ENCODE peak calls at places on chromosomes 3 and 15, in eight cellular contexts. One of them, this sample, is unnamed.

GRCh38 chr15:65248506-65248905 is 37.2 kb upstream of the CILP start:
- DNase-seq in ACHN: no peak
- DNase-seq in activated CD4-positive, alpha-beta T cell treated with anti-CD3 and anti-CD28 coated beads for 48 hours: no peak
- DNase-seq in stimulated activated CD4-positive, alpha-beta T cell treated with anti-CD3 and anti-CD28 coated beads, Interleukin-4, amount 100 ng/mL, for 1 hour: no peak
- DNase-seq in amniotic stem cell: no peak
- DNase-seq in midbrain: no peak
- DNase-seq in Daoy: no peak
- DNase-seq in mucosa of gallbladder: no peak
- DNase-seq in this sample: no peak

GRCh38 chr15:60721232-60721576 is 242.3 kb upstream of the ICE2 start:
- DNase-seq in ACHN: no peak
- DNase-seq in activated CD4-positive, alpha-beta T cell treated with anti-CD3 and anti-CD28 coated beads for 48 hours: no peak
- DNase-seq in stimulated activated CD4-positive, alpha-beta T cell treated with anti-CD3 and anti-CD28 coated beads, Interleukin-4, amount 100 ng/mL, for 1 hour: no peak
- DNase-seq in amniotic stem cell: no peak
- DNase-seq in midbrain: no peak
- DNase-seq in Daoy: no peak
- DNase-seq in mucosa of gallbladder: no peak
- DNase-seq in this sample: no peak

GRCh38 chr3:33787328-33788009 is 11.0 kb upstream of the PDCD6IP start:
- DNase-seq in ACHN: peak
- DNase-seq in activated CD4-positive, alpha-beta T cell treated with anti-CD3 and anti-CD28 coated beads for 48 hours: peak
- DNase-seq in stimulated activated CD4-positive, alpha-beta T cell treated with anti-CD3 and anti-CD28 coated beads, Interleukin-4, amount 100 ng/mL, for 1 hour: peak
- DNase-seq in amniotic stem cell: peak
- DNase-seq in midbrain: peak
- DNase-seq in Daoy: peak
- DNase-seq in mucosa of gallbladder: peak
- DNase-seq in this sample: peak

GRCh38 chr3:126550488-126551051 is 8.2 kb downstream of the C3orf22 start:
- DNase-seq in ACHN: no peak
- DNase-seq in activated CD4-positive, alpha-beta T cell treated with anti-CD3 and anti-CD28 coated beads for 48 hours: no peak
- DNase-seq in stimulated activated CD4-positive, alpha-beta T cell treated with anti-CD3 and anti-CD28 coated beads, Interleukin-4, amount 100 ng/mL, for 1 hour: no peak
- DNase-seq in amniotic stem cell: no peak
- DNase-seq in midbrain: no peak
- DNase-seq in Daoy: no peak
- DNase-seq in mucosa of gallbladder: no peak
- DNase-seq in this sample: peak

GRCh38 chr15:64264511-64264910 is 91.5 kb downstream of the CSNK1G1 start:
- DNase-seq in ACHN: no peak
- DNase-seq in activated CD4-positive, alpha-beta T cell treated with anti-CD3 and anti-CD28 coated beads for 48 hours: no peak
- DNase-seq in stimulated activated CD4-positive, alpha-beta T cell treated with anti-CD3 and anti-CD28 coated beads, Interleukin-4, amount 100 ng/mL, for 1 hour: no peak
- DNase-seq in amniotic stem cell: no peak
- DNase-seq in midbrain: no peak
- DNase-seq in Daoy: no peak
- DNase-seq in mucosa of gallbladder: no peak
- DNase-seq in this sample: no peak

GRCh38 chr15:43329960-43330779 is at the start of gene LCMT2:
- DNase-seq in ACHN: peak
- DNase-seq in activated CD4-positive, alpha-beta T cell treated with anti-CD3 and anti-CD28 coated beads for 48 hours: peak
- DNase-seq in stimulated activated CD4-positive, alpha-beta T cell treated with anti-CD3 and anti-CD28 coated beads, Interleukin-4, amount 100 ng/mL, for 1 hour: peak
- DNase-seq in amniotic stem cell: peak
- DNase-seq in midbrain: peak
- DNase-seq in Daoy: peak
- DNase-seq in mucosa of gallbladder: peak
- DNase-seq in this sample: peak

GRCh38 chr3:20043398-20043797 is 3.2 kb downstream of the KAT2B start:
- DNase-seq in ACHN: peak
- DNase-seq in activated CD4-positive, alpha-beta T cell treated with anti-CD3 and anti-CD28 coated beads for 48 hours: peak
- DNase-seq in stimulated activated CD4-positive, alpha-beta T cell treated with anti-CD3 and anti-CD28 coated beads, Interleukin-4, amount 100 ng/mL, for 1 hour: peak
- DNase-seq in amniotic stem cell: no peak
- DNase-seq in midbrain: peak
- DNase-seq in Daoy: peak
- DNase-seq in mucosa of gallbladder: peak
- DNase-seq in this sample: peak

GRCh38 chr3:157175678-157176077 is 15.7 kb upstream of the CCNL1 start:
- DNase-seq in ACHN: peak
- DNase-seq in activated CD4-positive, alpha-beta T cell treated with anti-CD3 and anti-CD28 coated beads for 48 hours: peak
- DNase-seq in stimulated activated CD4-positive, alpha-beta T cell treated with anti-CD3 and anti-CD28 coated beads, Interleukin-4, amount 100 ng/mL, for 1 hour: peak
- DNase-seq in amniotic stem cell: no peak
- DNase-seq in midbrain: no peak
- DNase-seq in Daoy: peak
- DNase-seq in mucosa of gallbladder: no peak
- DNase-seq in this sample: no peak

GRCh38 chr3:69439683-69440270 is 53.9 kb upstream of the FRMD4B start:
- DNase-seq in ACHN: peak
- DNase-seq in activated CD4-positive, alpha-beta T cell treated with anti-CD3 and anti-CD28 coated beads for 48 hours: no peak
- DNase-seq in stimulated activated CD4-positive, alpha-beta T cell treated with anti-CD3 and anti-CD28 coated beads, Interleukin-4, amount 100 ng/mL, for 1 hour: no peak
- DNase-seq in amniotic stem cell: peak
- DNase-seq in midbrain: peak
- DNase-seq in Daoy: no peak
- DNase-seq in mucosa of gallbladder: no peak
- DNase-seq in this sample: no peak

GRCh38 chr3:129556890-129557736 is 14.1 kb downstream of the H1-8 start:
- DNase-seq in ACHN: no peak
- DNase-seq in activated CD4-positive, alpha-beta T cell treated with anti-CD3 and anti-CD28 coated beads for 48 hours: no peak
- DNase-seq in stimulated activated CD4-positive, alpha-beta T cell treated with anti-CD3 and anti-CD28 coated beads, Interleukin-4, amount 100 ng/mL, for 1 hour: no peak
- DNase-seq in amniotic stem cell: no peak
- DNase-seq in midbrain: no peak
- DNase-seq in Daoy: no peak
- DNase-seq in mucosa of gallbladder: no peak
- DNase-seq in this sample: no peak

GRCh38 chr15:60121845-60122244 is 117.7 kb downstream of the FOXB1 start:
- DNase-seq in ACHN: no peak
- DNase-seq in activated CD4-positive, alpha-beta T cell treated with anti-CD3 and anti-CD28 coated beads for 48 hours: peak
- DNase-seq in stimulated activated CD4-positive, alpha-beta T cell treated with anti-CD3 and anti-CD28 coated beads, Interleukin-4, amount 100 ng/mL, for 1 hour: peak
- DNase-seq in amniotic stem cell: no peak
- DNase-seq in midbrain: no peak
- DNase-seq in Daoy: no peak
- DNase-seq in mucosa of gallbladder: peak
- DNase-seq in this sample: no peak

GRCh38 chr3:46926039-46926438 is 48.5 kb downstream of the PTH1R start:
- DNase-seq in ACHN: no peak
- DNase-seq in activated CD4-positive, alpha-beta T cell treated with anti-CD3 and anti-CD28 coated beads for 48 hours: no peak
- DNase-seq in stimulated activated CD4-positive, alpha-beta T cell treated with anti-CD3 and anti-CD28 coated beads, Interleukin-4, amount 100 ng/mL, for 1 hour: no peak
- DNase-seq in amniotic stem cell: no peak
- DNase-seq in midbrain: no peak
- DNase-seq in Daoy: no peak
- DNase-seq in mucosa of gallbladder: no peak
- DNase-seq in this sample: no peak

GRCh38 chr3:174253221-174253620 is 605.9 kb upstream of the NAALADL2 start:
- DNase-seq in ACHN: no peak
- DNase-seq in activated CD4-positive, alpha-beta T cell treated with anti-CD3 and anti-CD28 coated beads for 48 hours: no peak
- DNase-seq in stimulated activated CD4-positive, alpha-beta T cell treated with anti-CD3 and anti-CD28 coated beads, Interleukin-4, amount 100 ng/mL, for 1 hour: no peak
- DNase-seq in amniotic stem cell: no peak
- DNase-seq in midbrain: no peak
- DNase-seq in Daoy: peak
- DNase-seq in mucosa of gallbladder: no peak
- DNase-seq in this sample: no peak

GRCh38 chr15:33722673-33723015 is 245.7 kb upstream of the CHRM5 start:
- DNase-seq in ACHN: peak
- DNase-seq in activated CD4-positive, alpha-beta T cell treated with anti-CD3 and anti-CD28 coated beads for 48 hours: no peak
- DNase-seq in stimulated activated CD4-positive, alpha-beta T cell treated with anti-CD3 and anti-CD28 coated beads, Interleukin-4, amount 100 ng/mL, for 1 hour: no peak
- DNase-seq in amniotic stem cell: no peak
- DNase-seq in midbrain: no peak
- DNase-seq in Daoy: no peak
- DNase-seq in mucosa of gallbladder: no peak
- DNase-seq in this sample: no peak

GRCh38 chr15:99105516-99106341 is 849 bp downstream of the SYNM start:
- DNase-seq in ACHN: peak
- DNase-seq in activated CD4-positive, alpha-beta T cell treated with anti-CD3 and anti-CD28 coated beads for 48 hours: peak
- DNase-seq in stimulated activated CD4-positive, alpha-beta T cell treated with anti-CD3 and anti-CD28 coated beads, Interleukin-4, amount 100 ng/mL, for 1 hour: peak
- DNase-seq in amniotic stem cell: peak
- DNase-seq in midbrain: no peak
- DNase-seq in Daoy: peak
- DNase-seq in mucosa of gallbladder: peak
- DNase-seq in this sample: peak

GRCh38 chr3:152276688-152277087 is 8.0 kb downstream of the MBNL1 start:
- DNase-seq in ACHN: no peak
- DNase-seq in activated CD4-positive, alpha-beta T cell treated with anti-CD3 and anti-CD28 coated beads for 48 hours: no peak
- DNase-seq in stimulated activated CD4-positive, alpha-beta T cell treated with anti-CD3 and anti-CD28 coated beads, Interleukin-4, amount 100 ng/mL, for 1 hour: no peak
- DNase-seq in amniotic stem cell: no peak
- DNase-seq in midbrain: no peak
- DNase-seq in Daoy: no peak
- DNase-seq in mucosa of gallbladder: no peak
- DNase-seq in this sample: no peak

GRCh38 chr15:88664151-88664778 is 25.4 kb downstream of the ISG20 start:
- DNase-seq in ACHN: no peak
- DNase-seq in activated CD4-positive, alpha-beta T cell treated with anti-CD3 and anti-CD28 coated beads for 48 hours: peak
- DNase-seq in stimulated activated CD4-positive, alpha-beta T cell treated with anti-CD3 and anti-CD28 coated beads, Interleukin-4, amount 100 ng/mL, for 1 hour: no peak
- DNase-seq in amniotic stem cell: no peak
- DNase-seq in midbrain: peak
- DNase-seq in Daoy: no peak
- DNase-seq in mucosa of gallbladder: peak
- DNase-seq in this sample: peak

GRCh38 chr3:44661189-44661588 is 12.7 kb downstream of the ZNF35 start:
- DNase-seq in ACHN: no peak
- DNase-seq in activated CD4-positive, alpha-beta T cell treated with anti-CD3 and anti-CD28 coated beads for 48 hours: no peak
- DNase-seq in stimulated activated CD4-positive, alpha-beta T cell treated with anti-CD3 and anti-CD28 coated beads, Interleukin-4, amount 100 ng/mL, for 1 hour: no peak
- DNase-seq in amniotic stem cell: no peak
- DNase-seq in midbrain: no peak
- DNase-seq in Daoy: no peak
- DNase-seq in mucosa of gallbladder: no peak
- DNase-seq in this sample: no peak

GRCh38 chr3:124676236-124676635 is 54.0 kb upstream of the UMPS start:
- DNase-seq in ACHN: no peak
- DNase-seq in activated CD4-positive, alpha-beta T cell treated with anti-CD3 and anti-CD28 coated beads for 48 hours: no peak
- DNase-seq in stimulated activated CD4-positive, alpha-beta T cell treated with anti-CD3 and anti-CD28 coated beads, Interleukin-4, amount 100 ng/mL, for 1 hour: no peak
- DNase-seq in amniotic stem cell: no peak
- DNase-seq in midbrain: no peak
- DNase-seq in Daoy: no peak
- DNase-seq in mucosa of gallbladder: no peak
- DNase-seq in this sample: no peak

GRCh38 chr3:147699175-147699838 is 290.1 kb downstream of the ZIC1 start:
- DNase-seq in ACHN: no peak
- DNase-seq in activated CD4-positive, alpha-beta T cell treated with anti-CD3 and anti-CD28 coated beads for 48 hours: no peak
- DNase-seq in stimulated activated CD4-positive, alpha-beta T cell treated with anti-CD3 and anti-CD28 coated beads, Interleukin-4, amount 100 ng/mL, for 1 hour: no peak
- DNase-seq in amniotic stem cell: peak
- DNase-seq in midbrain: no peak
- DNase-seq in Daoy: peak
- DNase-seq in mucosa of gallbladder: no peak
- DNase-seq in this sample: no peak

GRCh38 chr3:135311699-135312098 is 516.6 kb downstream of the EPHB1 start:
- DNase-seq in ACHN: no peak
- DNase-seq in activated CD4-positive, alpha-beta T cell treated with anti-CD3 and anti-CD28 coated beads for 48 hours: no peak
- DNase-seq in stimulated activated CD4-positive, alpha-beta T cell treated with anti-CD3 and anti-CD28 coated beads, Interleukin-4, amount 100 ng/mL, for 1 hour: no peak
- DNase-seq in amniotic stem cell: no peak
- DNase-seq in midbrain: no peak
- DNase-seq in Daoy: peak
- DNase-seq in mucosa of gallbladder: no peak
- DNase-seq in this sample: no peak

GRCh38 chr3:130963878-130964277 is 62.7 kb downstream of the ASTE1 start:
- DNase-seq in ACHN: peak
- DNase-seq in activated CD4-positive, alpha-beta T cell treated with anti-CD3 and anti-CD28 coated beads for 48 hours: no peak
- DNase-seq in stimulated activated CD4-positive, alpha-beta T cell treated with anti-CD3 and anti-CD28 coated beads, Interleukin-4, amount 100 ng/mL, for 1 hour: no peak
- DNase-seq in amniotic stem cell: peak
- DNase-seq in midbrain: peak
- DNase-seq in Daoy: peak
- DNase-seq in mucosa of gallbladder: no peak
- DNase-seq in this sample: no peak

GRCh38 chr3:191051037-191051436 is 148.0 kb upstream of the OSTN start:
- DNase-seq in ACHN: peak
- DNase-seq in activated CD4-positive, alpha-beta T cell treated with anti-CD3 and anti-CD28 coated beads for 48 hours: no peak
- DNase-seq in stimulated activated CD4-positive, alpha-beta T cell treated with anti-CD3 and anti-CD28 coated beads, Interleukin-4, amount 100 ng/mL, for 1 hour: no peak
- DNase-seq in amniotic stem cell: no peak
- DNase-seq in midbrain: peak
- DNase-seq in Daoy: peak
- DNase-seq in mucosa of gallbladder: no peak
- DNase-seq in this sample: no peak

GRCh38 chr3:148750296-148750695 is 52.6 kb downstream of the AGTR1 start:
- DNase-seq in ACHN: no peak
- DNase-seq in activated CD4-positive, alpha-beta T cell treated with anti-CD3 and anti-CD28 coated beads for 48 hours: no peak
- DNase-seq in stimulated activated CD4-positive, alpha-beta T cell treated with anti-CD3 and anti-CD28 coated beads, Interleukin-4, amount 100 ng/mL, for 1 hour: no peak
- DNase-seq in amniotic stem cell: no peak
- DNase-seq in midbrain: no peak
- DNase-seq in Daoy: no peak
- DNase-seq in mucosa of gallbladder: no peak
- DNase-seq in this sample: no peak

GRCh38 chr3:151579571-151580270 is 118.9 kb upstream of the IGSF10 start:
- DNase-seq in ACHN: no peak
- DNase-seq in activated CD4-positive, alpha-beta T cell treated with anti-CD3 and anti-CD28 coated beads for 48 hours: no peak
- DNase-seq in stimulated activated CD4-positive, alpha-beta T cell treated with anti-CD3 and anti-CD28 coated beads, Interleukin-4, amount 100 ng/mL, for 1 hour: no peak
- DNase-seq in amniotic stem cell: no peak
- DNase-seq in midbrain: no peak
- DNase-seq in Daoy: no peak
- DNase-seq in mucosa of gallbladder: no peak
- DNase-seq in this sample: no peak

GRCh38 chr3:99468918-99469317 is 169.5 kb upstream of the COL8A1 start:
- DNase-seq in ACHN: no peak
- DNase-seq in activated CD4-positive, alpha-beta T cell treated with anti-CD3 and anti-CD28 coated beads for 48 hours: no peak
- DNase-seq in stimulated activated CD4-positive, alpha-beta T cell treated with anti-CD3 and anti-CD28 coated beads, Interleukin-4, amount 100 ng/mL, for 1 hour: no peak
- DNase-seq in amniotic stem cell: no peak
- DNase-seq in midbrain: no peak
- DNase-seq in Daoy: no peak
- DNase-seq in mucosa of gallbladder: no peak
- DNase-seq in this sample: no peak

GRCh38 chr15:89121414-89121813 is 33.2 kb downstream of the ABHD2 start:
- DNase-seq in ACHN: no peak
- DNase-seq in activated CD4-positive, alpha-beta T cell treated with anti-CD3 and anti-CD28 coated beads for 48 hours: no peak
- DNase-seq in stimulated activated CD4-positive, alpha-beta T cell treated with anti-CD3 and anti-CD28 coated beads, Interleukin-4, amount 100 ng/mL, for 1 hour: no peak
- DNase-seq in amniotic stem cell: no peak
- DNase-seq in midbrain: no peak
- DNase-seq in Daoy: no peak
- DNase-seq in mucosa of gallbladder: peak
- DNase-seq in this sample: peak

GRCh38 chr15:101057841-101058407 is 138.8 kb downstream of the LRRK1 start:
- DNase-seq in ACHN: no peak
- DNase-seq in activated CD4-positive, alpha-beta T cell treated with anti-CD3 and anti-CD28 coated beads for 48 hours: no peak
- DNase-seq in stimulated activated CD4-positive, alpha-beta T cell treated with anti-CD3 and anti-CD28 coated beads, Interleukin-4, amount 100 ng/mL, for 1 hour: no peak
- DNase-seq in amniotic stem cell: no peak
- DNase-seq in midbrain: no peak
- DNase-seq in Daoy: no peak
- DNase-seq in mucosa of gallbladder: peak
- DNase-seq in this sample: peak

GRCh38 chr15:40499931-40500330 is 29.1 kb downstream of the CHST14 start:
- DNase-seq in ACHN: no peak
- DNase-seq in activated CD4-positive, alpha-beta T cell treated with anti-CD3 and anti-CD28 coated beads for 48 hours: no peak
- DNase-seq in stimulated activated CD4-positive, alpha-beta T cell treated with anti-CD3 and anti-CD28 coated beads, Interleukin-4, amount 100 ng/mL, for 1 hour: no peak
- DNase-seq in amniotic stem cell: no peak
- DNase-seq in midbrain: no peak
- DNase-seq in Daoy: peak
- DNase-seq in mucosa of gallbladder: no peak
- DNase-seq in this sample: no peak

GRCh38 chr3:168040624-168041208 is 55.0 kb downstream of the GOLIM4 start:
- DNase-seq in ACHN: peak
- DNase-seq in activated CD4-positive, alpha-beta T cell treated with anti-CD3 and anti-CD28 coated beads for 48 hours: no peak
- DNase-seq in stimulated activated CD4-positive, alpha-beta T cell treated with anti-CD3 and anti-CD28 coated beads, Interleukin-4, amount 100 ng/mL, for 1 hour: no peak
- DNase-seq in amniotic stem cell: peak
- DNase-seq in midbrain: peak
- DNase-seq in Daoy: peak
- DNase-seq in mucosa of gallbladder: no peak
- DNase-seq in this sample: no peak

GRCh38 chr3:63086190-63086589 is 191.9 kb upstream of the SYNPR start:
- DNase-seq in ACHN: no peak
- DNase-seq in activated CD4-positive, alpha-beta T cell treated with anti-CD3 and anti-CD28 coated beads for 48 hours: no peak
- DNase-seq in stimulated activated CD4-positive, alpha-beta T cell treated with anti-CD3 and anti-CD28 coated beads, Interleukin-4, amount 100 ng/mL, for 1 hour: no peak
- DNase-seq in amniotic stem cell: no peak
- DNase-seq in midbrain: no peak
- DNase-seq in Daoy: no peak
- DNase-seq in mucosa of gallbladder: no peak
- DNase-seq in this sample: no peak

GRCh38 chr15:71085809-71086208 is 29.5 kb upstream of the THSD4 start:
- DNase-seq in ACHN: no peak
- DNase-seq in activated CD4-positive, alpha-beta T cell treated with anti-CD3 and anti-CD28 coated beads for 48 hours: no peak
- DNase-seq in stimulated activated CD4-positive, alpha-beta T cell treated with anti-CD3 and anti-CD28 coated beads, Interleukin-4, amount 100 ng/mL, for 1 hour: no peak
- DNase-seq in amniotic stem cell: no peak
- DNase-seq in midbrain: no peak
- DNase-seq in Daoy: no peak
- DNase-seq in mucosa of gallbladder: no peak
- DNase-seq in this sample: no peak

GRCh38 chr3:46731795-46732194 is 14.1 kb upstream of the PRSS50 start:
- DNase-seq in ACHN: no peak
- DNase-seq in activated CD4-positive, alpha-beta T cell treated with anti-CD3 and anti-CD28 coated beads for 48 hours: no peak
- DNase-seq in stimulated activated CD4-positive, alpha-beta T cell treated with anti-CD3 and anti-CD28 coated beads, Interleukin-4, amount 100 ng/mL, for 1 hour: no peak
- DNase-seq in amniotic stem cell: no peak
- DNase-seq in midbrain: no peak
- DNase-seq in Daoy: no peak
- DNase-seq in mucosa of gallbladder: no peak
- DNase-seq in this sample: no peak

GRCh38 chr3:122984007-122984406 is 43.6 kb downstream of the SEMA5B start:
- DNase-seq in ACHN: no peak
- DNase-seq in activated CD4-positive, alpha-beta T cell treated with anti-CD3 and anti-CD28 coated beads for 48 hours: no peak
- DNase-seq in stimulated activated CD4-positive, alpha-beta T cell treated with anti-CD3 and anti-CD28 coated beads, Interleukin-4, amount 100 ng/mL, for 1 hour: no peak
- DNase-seq in amniotic stem cell: no peak
- DNase-seq in midbrain: no peak
- DNase-seq in Daoy: no peak
- DNase-seq in mucosa of gallbladder: no peak
- DNase-seq in this sample: no peak